ENCODE peak calls at places on chromosome 11, in six cellular contexts. K is fibroblast of the conjunctiva, Z is endothelial cell of umbilical vein, I is iris pigment epithelial cell, O is hepatic stellate cell, E is A549. F is an unnamed sample.

GRCh38 chr11:118060081-118060661 is 16.7 kb upstream of the TMPRSS4 start:
- DNase-seq in K (no peak), Z (no peak), I (no peak), O (no peak), E (no peak), F (no peak)

GRCh38 chr11:2092464-2092910 is 46.7 kb downstream of the IGF2 start:
- DNase-seq in K (no peak), Z (no peak), I (no peak), O (no peak), E (no peak), F (no peak)

GRCh38 chr11:27234043-27234668 is 128.9 kb downstream of the CCDC34 start:
- DNase-seq in K (peak), Z (no peak), I (peak), O (peak), E (peak), F (no peak)

GRCh38 chr11:93481696-93482095 is 61.5 kb downstream of the SMCO4 start:
- DNase-seq in K (no peak), Z (no peak), I (no peak), O (no peak), E (no peak), F (no peak)

GRCh38 chr11:72470386-72470785 is 36.1 kb upstream of the CLPB start:
- DNase-seq in K (no peak), Z (no peak), I (no peak), O (no peak), E (no peak), F (no peak)

GRCh38 chr11:98711011-98711410 is 309.7 kb upstream of the CNTN5 start:
- DNase-seq in K (no peak), Z (no peak), I (no peak), O (no peak), E (no peak), F (no peak)

GRCh38 chr11:74849525-74850391 is 99.1 kb downstream of the XRRA1 start:
- DNase-seq in K (peak), Z (no peak), I (peak), O (peak), E (no peak), F (no peak)

GRCh38 chr11:19953909-19954308 is 206.4 kb downstream of the DBX1 start:
- DNase-seq in K (no peak), Z (peak), I (peak), O (peak), E (peak), F (no peak)

GRCh38 chr11:5247479-5248192 is 2.0 kb downstream of the HBG1 start:
- DNase-seq in K (no peak), Z (no peak), I (peak), O (no peak), E (no peak), F (no peak)

GRCh38 chr11:32172771-32173170 is 81.9 kb downstream of the RCN1 start:
- DNase-seq in K (no peak), Z (no peak), I (no peak), O (no peak), E (no peak), F (peak)

GRCh38 chr11:101862410-101863233 is 52.2 kb upstream of the CEP126 start:
- DNase-seq in K (peak), Z (peak), I (peak), O (peak), E (peak), F (no peak)

GRCh38 chr11:1919428-1920127 is at the start of gene TNNT3:
- DNase-seq in K (no peak), Z (no peak), I (no peak), O (no peak), E (no peak), F (no peak)

GRCh38 chr11:61068581-61068980 is 33.7 kb upstream of the CD5 start:
- DNase-seq in K (no peak), Z (no peak), I (no peak), O (no peak), E (no peak), F (no peak)

GRCh38 chr11:96194571-96194970 is 148.4 kb downstream of the MAML2 start:
- DNase-seq in K (no peak), Z (no peak), I (no peak), O (no peak), E (no peak), F (no peak)

GRCh38 chr11:65429724-65430405 is 7.3 kb downstream of the NEAT1 start:
- DNase-seq in K (no peak), Z (peak), I (peak), O (no peak), E (peak), F (no peak)

GRCh38 chr11:118785362-118785761 is 5.6 kb downstream of the DDX6 start:
- DNase-seq in K (no peak), Z (no peak), I (peak), O (no peak), E (no peak), F (no peak)

GRCh38 chr11:86588566-86589090 is 83.8 kb downstream of the ME3 start:
- DNase-seq in K (no peak), Z (peak), I (no peak), O (no peak), E (no peak), F (no peak)

GRCh38 chr11:60563553-60564235 is 48.5 kb downstream of the MS4A13 start:
- DNase-seq in K (no peak), Z (no peak), I (peak), O (no peak), E (peak), F (no peak)

GRCh38 chr11:45210846-45211245 is 64.4 kb downstream of the PRDM11 start:
- DNase-seq in K (no peak), Z (no peak), I (no peak), O (no peak), E (no peak), F (no peak)

F was measured in nucleus accumbens.